ENCODE peak calls at places on chromosomes 5 and 9, in five cellular contexts. M is GM23338, S is A549, R is body of pancreas, B is pancreas. V is an unnamed sample.

GRCh38 chr5:153400931-153401330 is 89.5 kb upstream of the GRIA1 start:
- DNase-seq in M (no peak), B (no peak), R (no peak), S (no peak), V (no peak)

GRCh38 chr5:65268520-65268919 is 213.2 kb downstream of the ADAMTS6 start:
- DNase-seq in R (no peak), B (no peak), S (no peak), M (no peak), V (no peak)

GRCh38 chr5:553874-554273 is 29.6 kb upstream of the SLC9A3 start:
- DNase-seq in S (peak; percentile 58), B (no peak), M (peak; percentile 70), R (peak; percentile 22), V (no peak)

GRCh38 chr5:149205625-149206523 is 64.6 kb downstream of the ABLIM3 start:
- DNase-seq in R (peak; percentile 29), S (no peak), B (no peak), M (no peak), V (peak; percentile 56)

GRCh38 chr9:115850548-115851304 is 302.9 kb upstream of the PAPPA start:
- DNase-seq in S (no peak), R (no peak), B (no peak), M (no peak), V (no peak)

GRCh38 chr5:98587166-98587565 is 186.3 kb upstream of the RGMB start:
- DNase-seq in S (no peak), M (no peak), B (no peak), R (no peak), V (no peak)

GRCh38 chr9:108586451-108586850 is 269.3 kb downstream of the ACTL7B start:
- DNase-seq in M (no peak), R (no peak), B (no peak), S (no peak), V (no peak)

GRCh38 chr5:114362197-114362976 is 517 bp downstream of the KCNN2 start:
- DNase-seq in B (peak; percentile 84), S (peak; percentile 6), R (no peak), M (peak; percentile 68), V (no peak)

GRCh38 chr5:127290019-127290945 is at the start of gene MEGF10:
- DNase-seq in S (peak; percentile 48), R (peak; percentile 37), M (peak; percentile 89), B (peak; percentile 69), V (no peak)

GRCh38 chr5:38373733-38374132 is 115.4 kb downstream of the EGFLAM start:
- DNase-seq in B (no peak), R (no peak), S (no peak), M (no peak), V (no peak)

GRCh38 chr5:145718956-145719355 is 116.2 kb downstream of the PRELID2 start:
- DNase-seq in R (no peak), M (peak; percentile 66), S (peak; percentile 10), B (no peak), V (no peak)

GRCh38 chr9:129708799-129709198 is 43.4 kb downstream of the PRRX2 start:
- DNase-seq in S (no peak), B (no peak), R (no peak), M (no peak), V (no peak)

GRCh38 chr9:129714393-129715051 is 38.3 kb downstream of the PTGES start:
- DNase-seq in B (no peak), S (no peak), R (no peak), M (no peak), V (no peak)

GRCh38 chr9:129716091-129716490 is 36.8 kb downstream of the PTGES start:
- DNase-seq in S (no peak), B (no peak), R (no peak), M (no peak), V (no peak)

GRCh38 chr9:129709471-129710460 is 43.1 kb downstream of the PTGES start:
- DNase-seq in M (no peak), R (no peak), B (no peak), S (no peak), V (no peak)

DNA sequence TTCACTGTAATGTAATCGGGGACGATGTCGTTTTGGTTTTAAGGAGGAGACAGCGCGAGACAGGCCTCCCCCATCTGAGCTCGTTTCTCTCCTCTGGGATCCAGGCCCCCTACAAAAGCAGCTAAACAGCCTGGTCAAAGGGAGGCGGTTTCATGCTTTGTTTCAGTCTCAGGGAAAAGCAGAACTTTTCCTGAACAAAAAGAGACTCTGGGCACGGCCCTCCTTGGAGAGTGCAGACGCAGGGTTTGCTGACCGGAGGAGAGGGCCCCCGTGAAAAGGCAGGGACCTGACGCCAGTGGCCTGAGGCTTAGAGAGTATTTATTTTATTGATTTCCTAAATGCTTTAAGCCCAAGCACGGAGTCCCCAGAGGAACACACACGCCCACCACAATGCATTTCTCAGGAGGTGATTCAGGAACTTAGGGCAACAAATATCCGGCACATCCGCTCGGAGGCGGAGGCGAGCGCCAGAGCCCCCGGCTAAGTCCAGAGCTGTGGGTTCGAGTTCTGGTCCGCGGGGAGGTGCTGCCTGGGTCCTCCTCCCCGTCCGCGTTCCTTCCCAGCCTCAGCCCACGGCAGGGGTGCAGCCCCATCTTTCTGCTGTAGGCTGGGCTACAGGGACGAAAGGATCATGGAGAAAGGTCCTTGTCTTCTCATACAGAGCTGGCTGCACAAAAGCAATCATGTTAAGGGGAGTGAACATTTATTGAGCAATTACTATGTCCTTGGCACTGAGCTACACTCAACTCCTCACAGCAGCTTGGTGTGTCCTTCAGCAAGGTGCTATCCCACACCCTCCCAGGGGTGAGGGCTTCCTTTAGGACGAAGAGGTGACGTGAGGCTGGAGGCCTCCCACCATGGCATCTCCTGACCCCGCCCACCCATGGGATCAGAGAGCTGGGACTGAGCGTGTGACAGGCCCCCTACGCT is 40.0 kb downstream of the PTGES start:
- DNase-seq in S (no peak), B (no peak), M (no peak), R (peak; percentile 12), V (no peak)
- TF ChIP-seq CTCF in S (no peak), B (no peak), M (no peak), R (no peak), V (no peak)

DNA sequence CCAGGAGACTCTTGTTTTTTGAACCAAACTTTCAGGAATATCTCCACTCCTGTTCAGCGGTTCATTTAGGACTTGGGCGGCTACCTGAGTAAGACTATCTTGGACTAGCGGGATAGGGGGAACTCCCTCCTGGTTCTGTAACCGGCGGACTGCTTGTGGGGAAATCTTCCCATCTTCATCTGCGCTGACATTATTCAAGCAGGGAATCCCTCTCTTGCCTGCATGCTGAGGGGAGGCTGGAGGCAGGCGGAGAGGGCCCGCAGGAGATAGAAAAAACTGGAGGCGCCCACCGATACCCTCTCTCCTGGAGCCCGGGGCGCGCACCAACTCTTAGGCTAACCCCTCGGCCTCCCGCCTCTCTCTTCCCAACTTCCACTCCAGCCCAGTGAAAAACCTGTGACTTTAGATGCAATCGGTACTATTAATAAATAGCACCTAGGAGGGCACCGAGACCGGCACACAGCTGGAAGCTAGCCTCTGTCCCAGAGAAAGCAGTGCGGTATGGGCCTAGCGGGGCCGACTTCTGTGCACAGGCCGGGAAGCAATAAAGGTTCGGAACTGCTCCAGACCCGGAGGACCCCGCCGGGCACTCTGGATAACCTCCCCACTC is 1.7 kb downstream of the EFNA5 start:
- DNase-seq in B (no peak), M (peak; percentile 51), S (peak; percentile 14), R (no peak), V (no peak)
- TF ChIP-seq CTCF in B (no peak), M (peak; percentile 3), S (no peak), R (no peak), V (no peak)

GRCh38 chr5:143016777-143017374 is 246.7 kb downstream of the ARHGAP26 start:
- DNase-seq in S (no peak), M (peak; percentile 72), R (no peak), B (no peak), V (no peak)
- TF ChIP-seq CTCF in S (peak; percentile 38), M (peak; percentile 81), R (peak; percentile 31), B (no peak), V (no peak)

GRCh38 chr5:78116167-78116566 is 178.3 kb downstream of the AP3B1 start:
- DNase-seq in B (no peak), M (no peak), S (no peak), R (no peak), V (no peak)
- TF ChIP-seq CTCF in B (no peak), M (no peak), S (no peak), R (no peak), V (no peak)

GRCh38 chr5:136080483-136081180 is 51.8 kb downstream of the TGFBI start:
- DNase-seq in M (peak; percentile 83), S (peak; percentile 43), B (peak; percentile 92), R (peak; percentile 75), V (peak; percentile 81)

GRCh38 chr5:136080113-136080482 is 51.3 kb downstream of the TGFBI start:
- DNase-seq in B (no peak), R (no peak), S (no peak), M (no peak), V (no peak)

GRCh38 chr5:136084698-136085097 is 47.9 kb upstream of the SMAD5 start:
- DNase-seq in S (no peak), B (peak; percentile 87), M (no peak), R (peak; percentile 77), V (no peak)

GRCh38 chr5:136081192-136081591 is 51.5 kb upstream of the SMAD5 start:
- DNase-seq in S (no peak), M (no peak), R (no peak), B (no peak), V (no peak)

GRCh38 chr5:136082390-136083193 is 50.1 kb upstream of the SMAD5 start:
- DNase-seq in B (no peak), R (peak; percentile 86), M (peak; percentile 86), S (peak; percentile 76), V (peak; percentile 77)
- TF ChIP-seq CTCF in B (peak; percentile 73), R (peak; percentile 85), M (peak; percentile 80), S (peak; percentile 96), V (peak; percentile 50)